ENCODE peak calls at places on chromosomes 3 and 15, in nine cellular contexts. O is heart right ventricle; E is A673; R is thoracic aorta; S is body of pancreas; B is Panc1; D is CD8-positive, alpha-beta T cell; Z is stomach; T is SJCRH30. V is an unnamed sample.

GRCh38 chr15:89106200-89106599 is 17.9 kb downstream of the ABHD2 start:
- DNase-seq in O (no peak), E (no peak), R (no peak), S (no peak), B (no peak), D (no peak), Z (no peak), T (no peak), V (no peak)

GRCh38 chr15:68666120-68666811 is 87.5 kb downstream of the CORO2B start:
- DNase-seq in O (no peak), E (no peak), R (no peak), S (no peak), B (no peak), D (no peak), Z (no peak), T (peak; percentile 31), V (no peak)

GRCh38 chr3:8560608-8561007 is 59.0 kb downstream of the LMCD1 start:
- DNase-seq in O (no peak), E (no peak), R (peak; percentile 43), S (peak; percentile 36), B (no peak), D (no peak), Z (no peak), T (no peak), V (no peak)

GRCh38 chr3:31461441-31461840 is 71.3 kb upstream of the STT3B start:
- DNase-seq in O (no peak), E (no peak), R (no peak), S (no peak), B (no peak), D (no peak), Z (no peak), T (no peak), V (no peak)

GRCh38 chr15:51874751-51875644 is 45.5 kb downstream of the TMOD3 start:
- DNase-seq in O (no peak), E (peak; percentile 87), R (peak; percentile 22), S (peak; percentile 37), B (peak; percentile 80), D (no peak), Z (peak; percentile 31), T (peak; percentile 53), V (no peak)

GRCh38 chr15:74396146-74396438 is 28.6 kb upstream of the CYP11A1 start:
- DNase-seq in O (no peak), E (no peak), R (no peak), S (no peak), B (no peak), D (no peak), Z (no peak), T (no peak), V (no peak)

GRCh38 chr15:85118581-85118980 is 136.9 kb downstream of the PDE8A start:
- DNase-seq in O (no peak), E (no peak), R (no peak), S (no peak), B (no peak), D (peak; percentile 9), Z (no peak), T (no peak), V (no peak)

GRCh38 chr3:17278006-17278405 is 393.3 kb downstream of the PLCL2 start:
- DNase-seq in O (no peak), E (no peak), R (no peak), S (no peak), B (no peak), D (no peak), Z (no peak), T (no peak), V (no peak)

GRCh38 chr3:131658115-131658514 is 155.3 kb upstream of the MRPL3 start:
- DNase-seq in O (no peak), E (no peak), R (no peak), S (no peak), B (no peak), D (no peak), Z (no peak), T (peak; percentile 29), V (no peak)

GRCh38 chr15:37764733-37765191 is 169.7 kb upstream of the TMCO5A start:
- DNase-seq in O (no peak), E (peak; percentile 90), R (no peak), S (peak; percentile 50), B (no peak), D (no peak), Z (peak; percentile 29), T (peak; percentile 78), V (no peak)

GRCh38 chr3:10845839-10846656 is 30.0 kb downstream of the SLC6A11 start:
- DNase-seq in O (no peak), E (no peak), R (no peak), S (peak; percentile 41), B (no peak), D (no peak), Z (no peak), T (no peak), V (no peak)

GRCh38 chr3:150097588-150097890 is 126.8 kb upstream of the PFN2 start:
- DNase-seq in O (no peak), E (no peak), R (no peak), S (no peak), B (no peak), D (no peak), Z (no peak), T (no peak), V (no peak)

GRCh38 chr3:96478496-96478895 is 335.9 kb upstream of the EPHA6 start:
- DNase-seq in O (no peak), E (no peak), R (no peak), S (no peak), B (no peak), D (no peak), Z (no peak), T (no peak), V (no peak)

GRCh38 chr3:175526609-175527280 is 667.6 kb downstream of the NAALADL2 start:
- DNase-seq in O (no peak), E (no peak), R (no peak), S (no peak), B (no peak), D (no peak), Z (no peak), T (no peak), V (no peak)

GRCh38 chr3:175526191-175526590 is 667.1 kb downstream of the NAALADL2 start:
- DNase-seq in O (no peak), E (no peak), R (no peak), S (no peak), B (no peak), D (no peak), Z (no peak), T (no peak), V (no peak)
- H3K4me3 ChIP-seq in O (peak overlapping the region; percentile 2), E (peak overlapping the region; percentile 32), R (peak overlapping the region; percentile 64), S (peak overlapping the region; percentile 6), B (peak overlapping the region; percentile 32), D (no peak overlapping the region), Z (peak overlapping the region; percentile 43), T (no peak overlapping the region), V (peak overlapping the region; percentile 40)

DNA sequence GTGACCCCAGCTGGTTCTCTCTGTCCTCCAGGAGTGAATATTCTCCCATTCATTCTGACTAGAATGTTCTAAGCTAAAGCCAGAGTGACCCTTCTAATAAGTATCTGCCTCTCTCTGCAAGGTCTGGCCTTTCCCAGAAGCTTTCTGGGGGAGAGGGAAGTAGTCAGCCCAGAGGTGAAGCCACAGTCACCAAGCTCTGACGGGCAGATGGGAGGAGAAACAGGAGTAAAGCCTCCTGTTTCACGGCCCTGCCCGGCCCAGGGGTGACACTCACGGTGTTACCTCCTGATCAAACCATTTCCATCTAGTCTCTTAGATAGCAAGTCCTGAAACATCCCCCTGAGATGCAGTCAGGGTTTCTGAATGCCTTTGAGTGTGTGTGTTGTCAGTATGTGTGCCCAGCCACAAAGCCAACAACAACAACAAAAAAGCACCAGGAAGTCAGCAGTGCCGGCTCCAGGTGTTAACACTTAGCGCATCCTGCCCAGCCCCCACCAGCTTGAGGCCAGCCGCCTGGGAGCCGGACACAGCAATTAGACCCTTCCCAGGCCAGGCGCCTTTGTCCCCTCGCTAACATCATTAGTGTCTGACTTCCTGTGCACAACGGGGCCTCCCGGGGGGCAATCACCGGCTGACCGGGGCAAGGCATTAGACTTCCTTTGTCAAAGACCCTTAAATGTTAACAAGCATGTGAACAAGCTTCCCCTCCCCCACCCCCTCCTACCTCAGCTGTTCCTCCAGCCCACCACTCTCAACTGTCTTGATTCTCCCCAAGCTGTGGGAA is 34.5 kb downstream of the IL17RD start:
- DNase-seq in O (peak; percentile 21), E (no peak), R (no peak), S (no peak), B (no peak), D (no peak), Z (no peak), T (peak; percentile 89), V (no peak)
- H3K4me1 ChIP-seq in O (peaks cover 13% of the 10 kb centered on the region), E (peaks cover 2% of the 10 kb centered on the region), R (no peaks in the 10 kb centered on the region), S (no peaks in the 10 kb centered on the region), B (no peaks in the 10 kb centered on the region), D (no peaks in the 10 kb centered on the region), Z (no peaks in the 10 kb centered on the region), T (peaks cover 57% of the 10 kb centered on the region), V (no peaks in the 10 kb centered on the region)

GRCh38 chr3:183743231-183743630 is 45.6 kb downstream of the YEATS2 start:
- DNase-seq in O (no peak), E (no peak), R (no peak), S (no peak), B (no peak), D (no peak), Z (no peak), T (no peak), V (no peak)

GRCh38 chr3:183745300-183746098 is 47.9 kb downstream of the YEATS2 start:
- DNase-seq in O (no peak), E (peak; percentile 14), R (no peak), S (no peak), B (no peak), D (no peak), Z (no peak), T (peak; percentile 5), V (no peak)
- H3K27ac ChIP-seq in O (no peak overlapping the region), E (no peak overlapping the region), R (no peak overlapping the region), S (no peak overlapping the region), B (peak overlapping the region; percentile 12), D (no peak overlapping the region), Z (no peak overlapping the region), T (peak overlapping the region; percentile 26), V (no peak overlapping the region)

DNA sequence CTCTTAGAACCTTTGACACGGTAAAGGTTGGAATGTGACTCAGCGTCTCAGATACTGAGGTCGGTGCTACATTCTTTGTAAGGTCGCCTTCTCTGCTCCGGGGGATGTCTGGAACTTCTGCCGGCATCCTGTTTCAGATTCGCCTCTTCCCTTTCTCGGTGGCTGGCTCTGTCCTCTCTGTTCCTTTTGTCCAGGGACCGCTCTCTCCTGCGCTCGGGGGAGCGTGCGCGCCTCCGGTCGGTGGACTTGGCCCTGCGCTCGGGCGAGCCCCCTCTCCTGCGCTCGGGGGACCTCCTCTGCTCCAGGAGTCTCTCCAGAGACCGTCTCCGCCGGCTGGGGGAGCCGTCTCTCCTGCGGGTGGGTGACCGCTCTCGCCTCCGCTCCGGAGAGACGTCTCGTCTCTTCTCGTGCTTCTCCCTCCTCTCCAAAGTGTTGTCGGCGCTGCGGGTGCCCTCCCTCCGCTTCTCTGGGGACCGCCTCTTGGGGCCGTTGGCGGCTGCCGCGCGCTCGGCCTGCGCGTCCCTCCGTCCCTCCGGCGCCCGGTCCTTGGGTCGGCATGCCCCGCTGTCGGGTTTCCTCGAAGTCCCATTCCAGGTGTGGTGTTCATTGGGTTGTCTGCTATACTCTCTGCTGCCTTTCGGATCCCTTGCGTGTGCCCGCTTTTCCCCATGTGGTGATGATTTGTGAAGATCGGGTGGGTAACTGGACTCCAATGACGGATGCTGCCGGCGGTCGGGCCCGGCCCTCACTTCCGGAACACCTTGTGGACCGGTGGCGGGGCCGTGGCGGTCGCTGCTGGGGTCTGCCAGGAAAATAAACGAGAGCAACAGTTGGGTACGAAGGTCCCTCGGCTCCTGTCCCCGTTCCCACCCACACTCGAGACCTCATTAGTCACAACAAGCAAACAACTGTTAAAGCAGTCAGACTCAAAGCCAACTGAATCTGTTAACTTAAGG is 668.8 kb upstream of the ADAMTS9 start:
- DNase-seq in O (peak; percentile 23), E (no peak), R (no peak), S (no peak), B (no peak), D (no peak), Z (no peak), T (no peak), V (peak; percentile 64)
- H3K4me3 ChIP-seq in O (peak overlapping the region; percentile 16), E (no peak overlapping the region), R (no peak overlapping the region), S (no peak overlapping the region), B (no peak overlapping the region), D (no peak overlapping the region), Z (peak overlapping the region; percentile 39), T (no peak overlapping the region), V (peak overlapping the region; percentile 26)

V was measured in upper lobe of right lung.